ENCODE peak calls at places on chromosomes 4 and X, in five cellular contexts. B, X, Z, N and M are unnamed samples.

GRCh38 chrX:151151668-151152267 is 24.6 kb upstream of the GPR50 start:
- DNase-seq in N (peak), Z (peak), B (no peak), X (peak), M (no peak)

GRCh38 chr4:163161536-163162205 is 5.0 kb downstream of the NAF1 start:
- DNase-seq in X (no peak), N (peak), Z (peak), B (no peak), M (no peak)

GRCh38 chr4:156173937-156174336 is 220.3 kb upstream of the CTSO start:
- DNase-seq in Z (no peak), B (no peak), X (no peak), N (no peak), M (no peak)

GRCh38 chr4:119834901-119835300 is 206.3 kb upstream of the PDE5A start:
- DNase-seq in N (no peak), Z (peak), X (no peak), B (no peak), M (no peak)

GRCh38 chr4:6516762-6517161 is 44.3 kb upstream of the PPP2R2C start:
- DNase-seq in B (no peak), X (no peak), N (no peak), Z (no peak), M (peak)

GRCh38 chr4:55038176-55038890 is 87.1 kb downstream of the KDR start:
- DNase-seq in N (no peak), Z (peak), B (no peak), X (no peak), M (no peak)

GRCh38 chrX:154441564-154441963 is 2.4 kb upstream of the FAM50A start:
- DNase-seq in X (peak), Z (no peak), B (no peak), N (no peak), M (no peak)

GRCh38 chrX:37745354-37745753 is 34.5 kb upstream of the CYBB start:
- DNase-seq in Z (peak), X (peak), B (peak), N (peak), M (peak)

GRCh38 chrX:70030242-70030823 is 19.4 kb downstream of the AWAT2 start:
- DNase-seq in X (peak), N (peak), Z (peak), B (no peak), M (no peak)

GRCh38 chr4:149031399-149031798 is 589.2 kb upstream of the NR3C2 start:
- DNase-seq in X (no peak), N (no peak), B (no peak), Z (peak), M (no peak)

GRCh38 chr4:836781-837301 is 10.9 kb upstream of the CPLX1 start:
- DNase-seq in B (peak), N (no peak), Z (no peak), X (no peak), M (peak)

GRCh38 chrX:5632061-5632614 is 596.5 kb downstream of the NLGN4X start:
- DNase-seq in Z (no peak), B (no peak), N (no peak), X (no peak), M (no peak)

GRCh38 chr4:172776203-172776896 is 392.3 kb upstream of the GALNT7 start:
- DNase-seq in B (no peak), Z (peak), N (no peak), X (no peak), M (no peak)

GRCh38 chrX:40402771-40403533 is 177.8 kb upstream of the ATP6AP2 start:
- DNase-seq in N (peak), Z (peak), B (no peak), X (no peak), M (no peak)

GRCh38 chr4:60400599-60400998 is 799.5 kb upstream of the ADGRL3 start:
- DNase-seq in B (no peak), X (no peak), N (no peak), Z (no peak), M (no peak)

GRCh38 chr4:146844761-146845160 is 100.9 kb downstream of the TTC29 start:
- DNase-seq in N (no peak), Z (no peak), X (no peak), B (no peak), M (no peak)

GRCh38 chr4:124206779-124207605 is 505.5 kb downstream of the ANKRD50 start:
- DNase-seq in Z (peak), B (no peak), N (peak), X (no peak), M (no peak)

GRCh38 chrX:110219920-110220319 is 98.0 kb downstream of the AMMECR1 start:
- DNase-seq in X (no peak), Z (peak), N (no peak), B (no peak), M (no peak)

GRCh38 chr4:40731792-40732245 is 17.9 kb upstream of the NSUN7 start:
- DNase-seq in B (no peak), X (no peak), Z (no peak), N (no peak), M (peak)

GRCh38 chrX:19344661-19345060 is 934 bp downstream of the PDHA1 start:
- DNase-seq in Z (no peak), B (no peak), N (no peak), X (no peak), M (no peak)

GRCh38 chrX:41332408-41332987 is 1.5 kb upstream of the DDX3X start:
- DNase-seq in X (no peak), Z (peak), N (peak), B (peak), M (peak)

GRCh38 chr4:180513076-180513475 is 1730.1 kb upstream of the TENM3 start:
- DNase-seq in B (no peak), X (no peak), N (no peak), Z (no peak), M (no peak)

GRCh38 chr4:26912810-26913209 is 52.2 kb downstream of the STIM2 start:
- DNase-seq in Z (peak), B (no peak), N (no peak), X (no peak), M (no peak)

GRCh38 chr4:21976166-21976565 is 27.6 kb upstream of the KCNIP4 start:
- DNase-seq in X (no peak), N (no peak), Z (no peak), B (no peak), M (no peak)

GRCh38 chr4:74612837-74613236 is 167.9 kb downstream of the AREG start:
- DNase-seq in N (no peak), B (no peak), Z (no peak), X (no peak), M (no peak)

GRCh38 chr4:112898357-112899141 is 150.9 kb upstream of the ANK2 start:
- DNase-seq in B (no peak), N (no peak), Z (no peak), X (no peak), M (no peak)

GRCh38 chrX:15292861-15293260 is 22.6 kb downstream of the ASB11 start:
- DNase-seq in B (no peak), N (no peak), X (no peak), Z (no peak), M (no peak)

GRCh38 chr4:126753592-126753991 is 879.2 kb upstream of the INTU start:
- DNase-seq in N (no peak), Z (no peak), X (no peak), B (no peak), M (no peak)

GRCh38 chr4:88320174-88320779 is 35.9 kb upstream of the PPM1K start:
- DNase-seq in N (peak), B (no peak), X (no peak), Z (peak), M (no peak)

GRCh38 chr4:103086565-103086964 is 10.0 kb upstream of the SLC9B2 start:
- DNase-seq in B (no peak), X (no peak), Z (no peak), N (no peak), M (no peak)

GRCh38 chr4:184983660-184984356 is 34.5 kb upstream of the HELT start:
- DNase-seq in N (peak), Z (peak), B (peak), X (peak), M (peak)

GRCh38 chr4:86840858-86841257 is 8.3 kb downstream of the SLC10A6 start:
- DNase-seq in X (no peak), N (no peak), Z (no peak), B (no peak), M (no peak)

GRCh38 chr4:5972571-5972970 is 45.7 kb downstream of the C4orf50 start:
- DNase-seq in B (no peak), N (no peak), X (no peak), Z (no peak), M (no peak)

GRCh38 chr4:152784490-152785195 is 4.9 kb downstream of the ARFIP1 start:
- DNase-seq in N (peak), X (no peak), B (no peak), Z (peak), M (no peak)

GRCh38 chr4:118307619-118308018 is 45.2 kb downstream of the PRSS12 start:
- DNase-seq in X (no peak), Z (no peak), N (no peak), B (no peak), M (no peak)

GRCh38 chrX:109845996-109846395 is 112.9 kb upstream of the ACSL4 start:
- DNase-seq in Z (no peak), N (no peak), B (no peak), X (no peak), M (no peak)